ENCODE peak calls at places on chromosomes 5 and 9, in six cellular contexts. E is SK-N-SH; B is upper lobe of right lung; S is mesendoderm; X is CD4-positive, CD25-positive, alpha-beta regulatory T cell; K is fibroblast of lung. I is an unnamed sample.

GRCh38 chr9:4548796-4549725 is 58.8 kb downstream of the SLC1A1 start:
- DNase-seq in E (peak; percentile 16), B (peak; percentile 65), S (peak; percentile 75), X (no peak), K (no peak), I (no peak)

GRCh38 chr9:115400801-115401200 is 282.8 kb upstream of the TNC start:
- DNase-seq in E (no peak), B (no peak), S (no peak), X (no peak), K (peak; percentile 20), I (no peak)

GRCh38 chr9:6715755-6716643 is 41.8 kb upstream of the KDM4C start:
- DNase-seq in E (peak; percentile 82), B (peak; percentile 90), S (no peak), X (peak; percentile 61), K (peak; percentile 28), I (no peak)

GRCh38 chr9:119086590-119086989 is 282.6 kb downstream of the BRINP1 start:
- DNase-seq in E (no peak), B (no peak), S (peak; percentile 16), X (no peak), K (no peak), I (no peak)

GRCh38 chr5:128538249-128539037 is 398 bp upstream of the FBN2 start:
- DNase-seq in E (peak; percentile 16), B (peak; percentile 73), S (peak; percentile 99), X (no peak), K (peak; percentile 82), I (no peak)

GRCh38 chr9:123360161-123361085 is 4.4 kb downstream of the CRB2 start:
- DNase-seq in E (peak; percentile 85), B (peak; percentile 82), S (peak; percentile 98), X (no peak), K (peak; percentile 11), I (no peak)

GRCh38 chr9:135898634-135899407 is 8.5 kb downstream of the CAMSAP1 start:
- DNase-seq in E (no peak), B (peak; percentile 1), S (no peak), X (no peak), K (peak; percentile 83), I (peak; percentile 24)

GRCh38 chr9:15295761-15296405 is 11.1 kb downstream of the TTC39B start:
- DNase-seq in E (no peak), B (no peak), S (no peak), X (peak; percentile 62), K (peak; percentile 72), I (no peak)

GRCh38 chr9:2413196-2413840 is 208.3 kb upstream of the VLDLR start:
- DNase-seq in E (no peak), B (no peak), S (no peak), X (no peak), K (no peak), I (no peak)

GRCh38 chr9:120659617-120660169 is 54.6 kb downstream of the MEGF9 start:
- DNase-seq in E (peak; percentile 25), B (no peak), S (no peak), X (no peak), K (no peak), I (no peak)

GRCh38 chr5:138890686-138891085 is 15.6 kb upstream of the LRRTM2 start:
- DNase-seq in E (no peak), B (no peak), S (peak; percentile 44), X (no peak), K (no peak), I (no peak)

GRCh38 chr5:74404574-74405310 is 235.8 kb downstream of the ENC1 start:
- DNase-seq in E (no peak), B (no peak), S (no peak), X (no peak), K (no peak), I (no peak)

GRCh38 chr5:86623785-86624483 is 6.2 kb downstream of the COX7C start:
- DNase-seq in E (no peak), B (no peak), S (no peak), X (no peak), K (no peak), I (no peak)
- H3K27ac ChIP-seq in E (no peak overlapping the region), B (no peak overlapping the region), S (no peak overlapping the region), X (no peak overlapping the region), K (no peak overlapping the region), I (no peak overlapping the region)

DNA sequence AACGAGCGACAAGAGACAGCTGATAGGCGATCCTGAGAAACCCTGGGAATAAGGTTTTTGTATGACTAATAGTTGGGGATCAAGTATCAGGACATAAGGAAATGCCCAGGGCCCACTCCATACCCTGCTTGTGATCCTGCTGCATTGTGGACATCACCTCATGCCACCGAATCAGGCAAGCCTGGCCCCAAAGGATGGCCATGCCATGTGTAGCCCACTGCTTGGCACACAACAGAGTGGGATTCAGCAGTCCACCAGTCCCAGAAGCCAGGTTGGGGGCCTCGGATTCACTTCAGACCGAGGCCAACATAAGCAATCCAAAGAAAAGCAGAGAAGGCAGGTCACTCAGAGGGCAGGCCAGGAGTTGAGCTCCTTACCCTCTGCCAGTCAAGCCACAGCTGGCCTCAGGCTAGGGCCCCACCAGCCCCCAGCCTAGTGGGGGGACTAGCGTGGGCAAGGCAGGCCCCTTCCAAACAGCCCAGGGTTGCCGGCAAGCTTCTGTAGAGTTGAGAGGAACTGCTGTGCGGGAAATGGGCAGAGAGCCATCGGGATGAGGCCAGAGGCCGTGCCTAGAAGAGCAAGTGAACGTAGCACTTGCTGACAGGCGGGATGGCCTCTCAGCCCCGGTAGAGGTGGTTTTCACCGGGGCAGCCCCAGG is 5.0 kb downstream of the NOP16 start:
- DNase-seq in E (no peak), B (no peak), S (no peak), X (no peak), K (no peak), I (no peak)
- H3K27ac ChIP-seq in E (no peak overlapping the region), B (no peak overlapping the region), S (no peak overlapping the region), X (no peak overlapping the region), K (no peak overlapping the region), I (no peak overlapping the region)

GRCh38 chr9:127777368-127777960 is 1.0 kb downstream of the SH2D3C start:
- DNase-seq in E (no peak), B (no peak), S (no peak), X (no peak), K (no peak), I (no peak)
- H3K27ac ChIP-seq in E (no peak overlapping the region), B (peak overlapping the region; percentile 78), S (no peak overlapping the region), X (peak overlapping the region; percentile 90), K (no peak overlapping the region), I (no peak overlapping the region)

GRCh38 chr5:160165137-160166068 is 46.2 kb upstream of the PWWP2A start:
- DNase-seq in E (peak; percentile 83), B (peak; percentile 92), S (peak; percentile 93), X (no peak), K (peak; percentile 99), I (peak; percentile 97)

GRCh38 chr5:160166973-160167622 is 47.8 kb upstream of the PWWP2A start:
- DNase-seq in E (no peak), B (no peak), S (no peak), X (no peak), K (no peak), I (no peak)

GRCh38 chr5:160166069-160166972 is 47.1 kb upstream of the PWWP2A start:
- DNase-seq in E (no peak), B (no peak), S (peak; percentile 60), X (no peak), K (no peak), I (no peak)

GRCh38 chr5:160169326-160169725 is 50.1 kb upstream of the PWWP2A start:
- DNase-seq in E (no peak), B (no peak), S (no peak), X (no peak), K (peak; percentile 78), I (peak; percentile 80)

GRCh38 chr5:160167623-160168165 is 48.4 kb upstream of the PWWP2A start:
- DNase-seq in E (no peak), B (no peak), S (no peak), X (no peak), K (no peak), I (no peak)
- H3K27ac ChIP-seq in E (peak overlapping the region; percentile 3), B (no peak overlapping the region), S (no peak overlapping the region), X (no peak overlapping the region), K (no peak overlapping the region), I (peak overlapping the region; percentile 31)

GRCh38 chr5:110918683-110919082 is 152.8 kb upstream of the TSLP start:
- DNase-seq in E (no peak), B (no peak), S (no peak), X (no peak), K (no peak), I (no peak)

GRCh38 chr5:110917161-110917875 is 154.2 kb upstream of the TSLP start:
- DNase-seq in E (no peak), B (no peak), S (no peak), X (no peak), K (peak; percentile 27), I (no peak)

GRCh38 chr5:110913221-110913620 is 158.3 kb upstream of the TSLP start:
- DNase-seq in E (no peak), B (no peak), S (no peak), X (no peak), K (no peak), I (no peak)

DNA sequence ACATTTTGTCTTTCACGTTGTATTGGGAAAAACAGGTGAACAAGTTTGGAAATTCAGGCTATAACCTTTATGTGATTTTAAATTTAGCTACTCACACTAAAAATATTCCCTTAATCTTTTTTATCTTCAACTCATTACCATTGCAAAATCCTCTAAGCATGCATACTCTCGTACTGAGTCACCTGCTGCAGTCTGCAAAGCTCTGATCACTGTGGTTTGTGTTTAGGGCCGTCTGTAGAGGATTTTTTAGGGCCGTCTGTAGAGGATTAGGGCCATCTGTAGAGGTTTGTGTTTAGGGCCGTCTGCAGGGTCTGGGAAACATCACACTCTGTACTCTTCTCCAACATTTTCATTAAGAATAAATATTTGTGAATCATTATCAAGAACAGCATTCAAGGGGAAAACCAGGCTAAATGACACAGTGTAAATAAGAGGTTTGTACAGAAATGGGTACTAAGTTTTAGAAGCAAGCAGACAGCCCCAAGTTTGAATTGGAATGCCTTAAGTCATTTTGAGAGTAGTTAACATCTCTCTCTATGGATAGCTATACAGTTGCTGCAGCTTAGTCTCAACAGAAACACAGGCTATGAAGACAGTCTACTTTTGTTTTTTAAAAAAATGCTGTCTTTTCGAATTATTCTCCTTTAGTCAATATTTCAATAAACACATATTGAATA is 155.0 kb upstream of the TSLP start:
- DNase-seq in E (no peak), B (no peak), S (peak; percentile 85), X (no peak), K (peak; percentile 94), I (no peak)
- H3K27ac ChIP-seq in E (peak overlapping the region; percentile 91), B (no peak overlapping the region), S (no peak overlapping the region), X (no peak overlapping the region), K (peak overlapping the region; percentile 39), I (peak overlapping the region; percentile 31)

DNA sequence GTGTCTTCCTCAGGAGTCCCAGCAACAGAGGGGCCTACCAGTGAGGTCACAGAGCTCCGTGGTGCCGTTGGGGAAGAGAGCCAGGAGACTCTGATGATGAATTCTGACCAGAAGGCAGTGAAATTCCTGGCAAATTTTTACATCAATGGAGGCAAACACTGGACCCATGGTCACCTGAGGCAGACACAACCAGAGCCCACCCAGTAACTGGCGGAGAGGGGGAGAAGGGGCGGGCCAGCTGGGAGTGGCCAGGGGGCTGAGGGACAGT is at the start of gene STPG3:
- DNase-seq in E (no peak), B (no peak), S (no peak), X (no peak), K (no peak), I (no peak)
- H3K27ac ChIP-seq in E (no peak within 1 kb of the TSS), B (no peak within 1 kb of the TSS), S (no peak within 1 kb of the TSS), X (no peak within 1 kb of the TSS), K (no peak within 1 kb of the TSS), I (no peak within 1 kb of the TSS)